ENCODE peak calls at places on chromosomes 7 and 10, in ten cellular contexts. One of them, this sample, is unnamed.

GRCh38 chr7:135253851-135254815 is 20.5 kb downstream of the STRA8 start:
- DNase-seq in aorta: peak
- DNase-seq in AG04450: peak
- DNase-seq in right lobe of liver: peak
- DNase-seq in esophagus squamous epithelium: no peak
- DNase-seq in activated CD8-positive, alpha-beta memory T cell treated with anti-CD3 and anti-CD28 coated beads for 4 hours: no peak
- DNase-seq in lung: peak
- DNase-seq in T-helper 9 cell: no peak
- DNase-seq in BJ: peak
- DNase-seq in naive thymus-derived CD8-positive, alpha-beta T cell: peak
- DNase-seq in this sample: no peak

GRCh38 chr10:128064615-128065580 is 61.3 kb downstream of the MKI67 start:
- DNase-seq in aorta: peak
- DNase-seq in AG04450: no peak
- DNase-seq in right lobe of liver: no peak
- DNase-seq in esophagus squamous epithelium: peak
- DNase-seq in activated CD8-positive, alpha-beta memory T cell treated with anti-CD3 and anti-CD28 coated beads for 4 hours: peak
- DNase-seq in lung: peak
- DNase-seq in T-helper 9 cell: peak
- DNase-seq in BJ: no peak
- DNase-seq in naive thymus-derived CD8-positive, alpha-beta T cell: peak
- DNase-seq in this sample: peak

GRCh38 chr10:79088176-79088575 is 19.4 kb downstream of the ZMIZ1 start:
- DNase-seq in aorta: no peak
- DNase-seq in AG04450: no peak
- DNase-seq in right lobe of liver: peak
- DNase-seq in esophagus squamous epithelium: no peak
- DNase-seq in activated CD8-positive, alpha-beta memory T cell treated with anti-CD3 and anti-CD28 coated beads for 4 hours: no peak
- DNase-seq in lung: no peak
- DNase-seq in T-helper 9 cell: no peak
- DNase-seq in BJ: no peak
- DNase-seq in naive thymus-derived CD8-positive, alpha-beta T cell: no peak
- DNase-seq in this sample: no peak

GRCh38 chr10:35463878-35464277 is 127.6 kb downstream of the CCNY start:
- DNase-seq in aorta: no peak
- DNase-seq in AG04450: no peak
- DNase-seq in right lobe of liver: no peak
- DNase-seq in esophagus squamous epithelium: no peak
- DNase-seq in activated CD8-positive, alpha-beta memory T cell treated with anti-CD3 and anti-CD28 coated beads for 4 hours: no peak
- DNase-seq in lung: no peak
- DNase-seq in T-helper 9 cell: no peak
- DNase-seq in BJ: no peak
- DNase-seq in naive thymus-derived CD8-positive, alpha-beta T cell: no peak
- DNase-seq in this sample: no peak

GRCh38 chr7:100465702-100466311 is 1.7 kb upstream of the SPACDR start:
- DNase-seq in aorta: peak
- DNase-seq in AG04450: no peak
- DNase-seq in right lobe of liver: peak
- DNase-seq in esophagus squamous epithelium: no peak
- DNase-seq in activated CD8-positive, alpha-beta memory T cell treated with anti-CD3 and anti-CD28 coated beads for 4 hours: no peak
- DNase-seq in lung: peak
- DNase-seq in T-helper 9 cell: no peak
- DNase-seq in BJ: no peak
- DNase-seq in naive thymus-derived CD8-positive, alpha-beta T cell: no peak
- DNase-seq in this sample: no peak

GRCh38 chr10:48527691-48528212 is 77.1 kb downstream of the ARHGAP22 start:
- DNase-seq in aorta: peak
- DNase-seq in AG04450: no peak
- DNase-seq in right lobe of liver: no peak
- DNase-seq in esophagus squamous epithelium: no peak
- DNase-seq in activated CD8-positive, alpha-beta memory T cell treated with anti-CD3 and anti-CD28 coated beads for 4 hours: no peak
- DNase-seq in lung: no peak
- DNase-seq in T-helper 9 cell: no peak
- DNase-seq in BJ: no peak
- DNase-seq in naive thymus-derived CD8-positive, alpha-beta T cell: no peak
- DNase-seq in this sample: no peak

GRCh38 chr7:149773446-149774236 is at the start of gene ZNF467:
- DNase-seq in aorta: peak
- DNase-seq in AG04450: no peak
- DNase-seq in right lobe of liver: peak
- DNase-seq in esophagus squamous epithelium: no peak
- DNase-seq in activated CD8-positive, alpha-beta memory T cell treated with anti-CD3 and anti-CD28 coated beads for 4 hours: no peak
- DNase-seq in lung: peak
- DNase-seq in T-helper 9 cell: peak
- DNase-seq in BJ: no peak
- DNase-seq in naive thymus-derived CD8-positive, alpha-beta T cell: peak
- DNase-seq in this sample: no peak

GRCh38 chr7:10455936-10456335 is 517.7 kb upstream of the PHF14 start:
- DNase-seq in aorta: no peak
- DNase-seq in AG04450: no peak
- DNase-seq in right lobe of liver: no peak
- DNase-seq in esophagus squamous epithelium: no peak
- DNase-seq in activated CD8-positive, alpha-beta memory T cell treated with anti-CD3 and anti-CD28 coated beads for 4 hours: no peak
- DNase-seq in lung: no peak
- DNase-seq in T-helper 9 cell: no peak
- DNase-seq in BJ: no peak
- DNase-seq in naive thymus-derived CD8-positive, alpha-beta T cell: no peak
- DNase-seq in this sample: no peak

GRCh38 chr10:119872860-119873671 is 423 bp upstream of the MCMBP start:
- DNase-seq in aorta: peak
- DNase-seq in AG04450: peak
- DNase-seq in right lobe of liver: peak
- DNase-seq in esophagus squamous epithelium: peak
- DNase-seq in activated CD8-positive, alpha-beta memory T cell treated with anti-CD3 and anti-CD28 coated beads for 4 hours: peak
- DNase-seq in lung: peak
- DNase-seq in T-helper 9 cell: peak
- DNase-seq in BJ: no peak
- DNase-seq in naive thymus-derived CD8-positive, alpha-beta T cell: peak
- DNase-seq in this sample: peak

GRCh38 chr7:70053421-70053820 is 455.1 kb downstream of the AUTS2 start:
- DNase-seq in aorta: no peak
- DNase-seq in AG04450: no peak
- DNase-seq in right lobe of liver: no peak
- DNase-seq in esophagus squamous epithelium: no peak
- DNase-seq in activated CD8-positive, alpha-beta memory T cell treated with anti-CD3 and anti-CD28 coated beads for 4 hours: no peak
- DNase-seq in lung: no peak
- DNase-seq in T-helper 9 cell: no peak
- DNase-seq in BJ: no peak
- DNase-seq in naive thymus-derived CD8-positive, alpha-beta T cell: no peak
- DNase-seq in this sample: no peak

GRCh38 chr10:110176626-110177025 is 30.8 kb upstream of the MXI1 start:
- DNase-seq in aorta: no peak
- DNase-seq in AG04450: no peak
- DNase-seq in right lobe of liver: no peak
- DNase-seq in esophagus squamous epithelium: no peak
- DNase-seq in activated CD8-positive, alpha-beta memory T cell treated with anti-CD3 and anti-CD28 coated beads for 4 hours: no peak
- DNase-seq in lung: no peak
- DNase-seq in T-helper 9 cell: no peak
- DNase-seq in BJ: no peak
- DNase-seq in naive thymus-derived CD8-positive, alpha-beta T cell: no peak
- DNase-seq in this sample: no peak

GRCh38 chr10:102220612-102221011 is 5.5 kb upstream of the ELOVL3 start:
- DNase-seq in aorta: no peak
- DNase-seq in AG04450: no peak
- DNase-seq in right lobe of liver: no peak
- DNase-seq in esophagus squamous epithelium: no peak
- DNase-seq in activated CD8-positive, alpha-beta memory T cell treated with anti-CD3 and anti-CD28 coated beads for 4 hours: no peak
- DNase-seq in lung: no peak
- DNase-seq in T-helper 9 cell: no peak
- DNase-seq in BJ: no peak
- DNase-seq in naive thymus-derived CD8-positive, alpha-beta T cell: no peak
- DNase-seq in this sample: no peak

GRCh38 chr7:27204851-27205322 is 5.0 kb upstream of the HOXA13 start:
- DNase-seq in aorta: no peak
- DNase-seq in AG04450: no peak
- DNase-seq in right lobe of liver: peak
- DNase-seq in esophagus squamous epithelium: no peak
- DNase-seq in activated CD8-positive, alpha-beta memory T cell treated with anti-CD3 and anti-CD28 coated beads for 4 hours: no peak
- DNase-seq in lung: no peak
- DNase-seq in T-helper 9 cell: no peak
- DNase-seq in BJ: no peak
- DNase-seq in naive thymus-derived CD8-positive, alpha-beta T cell: no peak
- DNase-seq in this sample: no peak

GRCh38 chr7:151795168-151795754 is 81.7 kb downstream of the PRKAG2 start:
- DNase-seq in aorta: peak
- DNase-seq in AG04450: no peak
- DNase-seq in right lobe of liver: peak
- DNase-seq in esophagus squamous epithelium: no peak
- DNase-seq in activated CD8-positive, alpha-beta memory T cell treated with anti-CD3 and anti-CD28 coated beads for 4 hours: peak
- DNase-seq in lung: no peak
- DNase-seq in T-helper 9 cell: peak
- DNase-seq in BJ: no peak
- DNase-seq in naive thymus-derived CD8-positive, alpha-beta T cell: no peak
- DNase-seq in this sample: peak

GRCh38 chr7:34058791-34059550 is 153.6 kb downstream of the BMPER start:
- DNase-seq in aorta: no peak
- DNase-seq in AG04450: no peak
- DNase-seq in right lobe of liver: no peak
- DNase-seq in esophagus squamous epithelium: no peak
- DNase-seq in activated CD8-positive, alpha-beta memory T cell treated with anti-CD3 and anti-CD28 coated beads for 4 hours: no peak
- DNase-seq in lung: no peak
- DNase-seq in T-helper 9 cell: no peak
- DNase-seq in BJ: no peak
- DNase-seq in naive thymus-derived CD8-positive, alpha-beta T cell: no peak
- DNase-seq in this sample: no peak

GRCh38 chr7:5367661-5368060 is 56.0 kb downstream of the TNRC18 start:
- DNase-seq in aorta: no peak
- DNase-seq in AG04450: no peak
- DNase-seq in right lobe of liver: no peak
- DNase-seq in esophagus squamous epithelium: no peak
- DNase-seq in activated CD8-positive, alpha-beta memory T cell treated with anti-CD3 and anti-CD28 coated beads for 4 hours: no peak
- DNase-seq in lung: no peak
- DNase-seq in T-helper 9 cell: no peak
- DNase-seq in BJ: no peak
- DNase-seq in naive thymus-derived CD8-positive, alpha-beta T cell: no peak
- DNase-seq in this sample: no peak

GRCh38 chr10:102648889-102649752 is 4.8 kb downstream of the TRIM8 start:
- DNase-seq in aorta: no peak
- DNase-seq in AG04450: no peak
- DNase-seq in right lobe of liver: no peak
- DNase-seq in esophagus squamous epithelium: no peak
- DNase-seq in activated CD8-positive, alpha-beta memory T cell treated with anti-CD3 and anti-CD28 coated beads for 4 hours: no peak
- DNase-seq in lung: no peak
- DNase-seq in T-helper 9 cell: no peak
- DNase-seq in BJ: no peak
- DNase-seq in naive thymus-derived CD8-positive, alpha-beta T cell: peak
- DNase-seq in this sample: peak

GRCh38 chr10:45375101-45375500 is 1.1 kb downstream of the ALOX5 start:
- DNase-seq in aorta: no peak
- DNase-seq in AG04450: no peak
- DNase-seq in right lobe of liver: no peak
- DNase-seq in esophagus squamous epithelium: no peak
- DNase-seq in activated CD8-positive, alpha-beta memory T cell treated with anti-CD3 and anti-CD28 coated beads for 4 hours: no peak
- DNase-seq in lung: no peak
- DNase-seq in T-helper 9 cell: no peak
- DNase-seq in BJ: no peak
- DNase-seq in naive thymus-derived CD8-positive, alpha-beta T cell: no peak
- DNase-seq in this sample: no peak

GRCh38 chr7:151485006-151485732 is 34.5 kb downstream of the RHEB start:
- DNase-seq in aorta: no peak
- DNase-seq in AG04450: peak
- DNase-seq in right lobe of liver: no peak
- DNase-seq in esophagus squamous epithelium: no peak
- DNase-seq in activated CD8-positive, alpha-beta memory T cell treated with anti-CD3 and anti-CD28 coated beads for 4 hours: no peak
- DNase-seq in lung: no peak
- DNase-seq in T-helper 9 cell: no peak
- DNase-seq in BJ: no peak
- DNase-seq in naive thymus-derived CD8-positive, alpha-beta T cell: no peak
- DNase-seq in this sample: no peak

GRCh38 chr7:121485457-121486243 is 89.5 kb upstream of the FAM3C start:
- DNase-seq in aorta: peak
- DNase-seq in AG04450: no peak
- DNase-seq in right lobe of liver: no peak
- DNase-seq in esophagus squamous epithelium: no peak
- DNase-seq in activated CD8-positive, alpha-beta memory T cell treated with anti-CD3 and anti-CD28 coated beads for 4 hours: no peak
- DNase-seq in lung: no peak
- DNase-seq in T-helper 9 cell: no peak
- DNase-seq in BJ: peak
- DNase-seq in naive thymus-derived CD8-positive, alpha-beta T cell: no peak
- DNase-seq in this sample: no peak

GRCh38 chr7:132865766-132866531 is 215.9 kb downstream of the CHCHD3 start:
- DNase-seq in aorta: no peak
- DNase-seq in AG04450: no peak
- DNase-seq in right lobe of liver: no peak
- DNase-seq in esophagus squamous epithelium: no peak
- DNase-seq in activated CD8-positive, alpha-beta memory T cell treated with anti-CD3 and anti-CD28 coated beads for 4 hours: no peak
- DNase-seq in lung: no peak
- DNase-seq in T-helper 9 cell: no peak
- DNase-seq in BJ: peak
- DNase-seq in naive thymus-derived CD8-positive, alpha-beta T cell: no peak
- DNase-seq in this sample: no peak

GRCh38 chr7:131336956-131337355 is 9.3 kb downstream of the MKLN1 start:
- DNase-seq in aorta: no peak
- DNase-seq in AG04450: no peak
- DNase-seq in right lobe of liver: no peak
- DNase-seq in esophagus squamous epithelium: no peak
- DNase-seq in activated CD8-positive, alpha-beta memory T cell treated with anti-CD3 and anti-CD28 coated beads for 4 hours: no peak
- DNase-seq in lung: no peak
- DNase-seq in T-helper 9 cell: no peak
- DNase-seq in BJ: no peak
- DNase-seq in naive thymus-derived CD8-positive, alpha-beta T cell: no peak
- DNase-seq in this sample: no peak

GRCh38 chr10:97991875-97992274 is 38.5 kb downstream of the CRTAC1 start:
- DNase-seq in aorta: no peak
- DNase-seq in AG04450: no peak
- DNase-seq in right lobe of liver: no peak
- DNase-seq in esophagus squamous epithelium: no peak
- DNase-seq in activated CD8-positive, alpha-beta memory T cell treated with anti-CD3 and anti-CD28 coated beads for 4 hours: no peak
- DNase-seq in lung: no peak
- DNase-seq in T-helper 9 cell: no peak
- DNase-seq in BJ: no peak
- DNase-seq in naive thymus-derived CD8-positive, alpha-beta T cell: no peak
- DNase-seq in this sample: no peak

GRCh38 chr7:106041140-106041717 is 70.9 kb downstream of the SYPL1 start:
- DNase-seq in aorta: no peak
- DNase-seq in AG04450: no peak
- DNase-seq in right lobe of liver: no peak
- DNase-seq in esophagus squamous epithelium: no peak
- DNase-seq in activated CD8-positive, alpha-beta memory T cell treated with anti-CD3 and anti-CD28 coated beads for 4 hours: no peak
- DNase-seq in lung: no peak
- DNase-seq in T-helper 9 cell: peak
- DNase-seq in BJ: no peak
- DNase-seq in naive thymus-derived CD8-positive, alpha-beta T cell: no peak
- DNase-seq in this sample: peak

GRCh38 chr10:46523881-46524470 is 32.5 kb downstream of the GPRIN2 start:
- DNase-seq in aorta: peak
- DNase-seq in AG04450: peak
- DNase-seq in right lobe of liver: no peak
- DNase-seq in esophagus squamous epithelium: no peak
- DNase-seq in activated CD8-positive, alpha-beta memory T cell treated with anti-CD3 and anti-CD28 coated beads for 4 hours: no peak
- DNase-seq in lung: no peak
- DNase-seq in T-helper 9 cell: no peak
- DNase-seq in BJ: peak
- DNase-seq in naive thymus-derived CD8-positive, alpha-beta T cell: no peak
- DNase-seq in this sample: no peak